ENCODE peak calls at places on chromosome 3, in five cellular contexts. J, D, S, W and C are unnamed samples.

GRCh38 chr3:57949779-57950618 is 58.2 kb upstream of the FLNB start:
- DNase-seq in J (peak), D (no peak), S (peak), W (no peak), C (no peak)

GRCh38 chr3:194711286-194711685 is 25.6 kb downstream of the FAM43A start:
- DNase-seq in J (no peak), D (no peak), S (no peak), W (no peak), C (no peak)

GRCh38 chr3:163946785-163947184 is 1131.5 kb downstream of the SI start:
- DNase-seq in J (no peak), D (no peak), S (no peak), W (no peak), C (no peak)

GRCh38 chr3:18234717-18235335 is 190.3 kb downstream of the SATB1 start:
- DNase-seq in J (no peak), D (peak), S (no peak), W (no peak), C (no peak)

GRCh38 chr3:45948409-45948808 is 5.1 kb downstream of the CXCR6 start:
- DNase-seq in J (no peak), D (no peak), S (no peak), W (peak), C (no peak)

GRCh38 chr3:152151216-152151874 is 117.4 kb upstream of the MBNL1 start:
- DNase-seq in J (no peak), D (no peak), S (no peak), W (peak), C (no peak)

GRCh38 chr3:100782906-100783305 is 73.6 kb downstream of the TFG start:
- DNase-seq in J (no peak), D (no peak), S (no peak), W (peak), C (no peak)

GRCh38 chr3:173745952-173746682 is 348.6 kb downstream of the NLGN1 start:
- DNase-seq in J (no peak), D (no peak), S (no peak), W (peak), C (no peak)

GRCh38 chr3:35829499-35829898 is 190.2 kb downstream of the ARPP21 start:
- DNase-seq in J (no peak), D (no peak), S (no peak), W (no peak), C (no peak)

GRCh38 chr3:22284559-22284958 is 533.5 kb upstream of the ZNF385D start:
- DNase-seq in J (no peak), D (no peak), S (no peak), W (peak), C (no peak)

GRCh38 chr3:172014145-172014544 is 25.2 kb upstream of the FNDC3B start:
- DNase-seq in J (no peak), D (no peak), S (no peak), W (no peak), C (no peak)

GRCh38 chr3:135041586-135041985 is 246.5 kb downstream of the EPHB1 start:
- DNase-seq in J (no peak), D (no peak), S (no peak), W (peak), C (no peak)

GRCh38 chr3:124951511-124952390 is 17.2 kb upstream of the MUC13 start:
- DNase-seq in J (no peak), D (no peak), S (no peak), W (peak), C (no peak)

GRCh38 chr3:38084019-38084968 is 45.3 kb downstream of the DLEC1 start:
- DNase-seq in J (no peak), D (no peak), S (no peak), W (peak), C (no peak)

GRCh38 chr3:126357299-126358037 is at the start of gene KLF15:
- DNase-seq in J (peak), D (peak), S (peak), W (peak), C (peak)

GRCh38 chr3:107432013-107432515 is 54.8 kb downstream of the CCDC54 start:
- DNase-seq in J (peak), D (no peak), S (no peak), W (peak), C (no peak)

GRCh38 chr3:125587039-125587664 is 8.1 kb downstream of the OSBPL11 start:
- DNase-seq in J (no peak), D (no peak), S (no peak), W (peak), C (no peak)

GRCh38 chr3:193960485-193961172 is 175.3 kb upstream of the HES1 start:
- DNase-seq in J (no peak), D (no peak), S (no peak), W (no peak), C (peak)

GRCh38 chr3:134376786-134377431 is 2.7 kb upstream of the AMOTL2 start:
- DNase-seq in J (no peak), D (no peak), S (no peak), W (no peak), C (no peak)

GRCh38 chr3:45241206-45241605 is 15.1 kb upstream of the TMEM158 start:
- DNase-seq in J (no peak), D (no peak), S (no peak), W (no peak), C (no peak)

GRCh38 chr3:138197058-138197457 is 10.0 kb downstream of the ARMC8 start:
- DNase-seq in J (no peak), D (no peak), S (no peak), W (peak), C (no peak)

GRCh38 chr3:39788484-39788883 is 20.9 kb upstream of the MYRIP start:
- DNase-seq in J (no peak), D (no peak), S (no peak), W (no peak), C (no peak)

GRCh38 chr3:126753191-126754160 is 49.4 kb downstream of the CHCHD6 start:
- DNase-seq in J (no peak), D (no peak), S (no peak), W (peak), C (no peak)

GRCh38 chr3:24303057-24303754 is 191.4 kb downstream of the THRB start:
- DNase-seq in J (no peak), D (no peak), S (no peak), W (no peak), C (no peak)

GRCh38 chr3:45507820-45508317 is 86.7 kb upstream of the LIMD1 start:
- DNase-seq in J (no peak), D (peak), S (no peak), W (peak), C (no peak)

GRCh38 chr3:4401441-4401840 is 65.6 kb downstream of the SUMF1 start:
- DNase-seq in J (no peak), D (no peak), S (no peak), W (no peak), C (no peak)

GRCh38 chr3:97613139-97613538 is 151.4 kb upstream of the ARL6 start:
- DNase-seq in J (no peak), D (no peak), S (no peak), W (no peak), C (no peak)

GRCh38 chr3:78255403-78255802 is 1215.5 kb downstream of the ROBO2 start:
- DNase-seq in J (no peak), D (no peak), S (no peak), W (peak), C (no peak)

GRCh38 chr3:69422751-69423150 is 36.9 kb upstream of the FRMD4B start:
- DNase-seq in J (no peak), D (no peak), S (no peak), W (peak), C (no peak)

GRCh38 chr3:197398301-197398878 is 100.0 kb upstream of the DLG1 start:
- DNase-seq in J (no peak), D (no peak), S (no peak), W (no peak), C (no peak)

GRCh38 chr3:71723452-71724170 is 1.6 kb downstream of the EIF4E3 start:
- DNase-seq in J (no peak), D (no peak), S (no peak), W (no peak), C (no peak)

GRCh38 chr3:71724171-71724453 is 1.1 kb downstream of the EIF4E3 start:
- DNase-seq in J (no peak), D (no peak), S (no peak), W (no peak), C (no peak)

GRCh38 chr3:71725279-71725991 is at the start of gene EIF4E3:
- DNase-seq in J (no peak), D (peak), S (peak), W (peak), C (peak)

GRCh38 chr3:71726106-71726505 is 904 bp upstream of the EIF4E3 start:
- DNase-seq in J (no peak), D (no peak), S (no peak), W (no peak), C (peak)

DNA sequence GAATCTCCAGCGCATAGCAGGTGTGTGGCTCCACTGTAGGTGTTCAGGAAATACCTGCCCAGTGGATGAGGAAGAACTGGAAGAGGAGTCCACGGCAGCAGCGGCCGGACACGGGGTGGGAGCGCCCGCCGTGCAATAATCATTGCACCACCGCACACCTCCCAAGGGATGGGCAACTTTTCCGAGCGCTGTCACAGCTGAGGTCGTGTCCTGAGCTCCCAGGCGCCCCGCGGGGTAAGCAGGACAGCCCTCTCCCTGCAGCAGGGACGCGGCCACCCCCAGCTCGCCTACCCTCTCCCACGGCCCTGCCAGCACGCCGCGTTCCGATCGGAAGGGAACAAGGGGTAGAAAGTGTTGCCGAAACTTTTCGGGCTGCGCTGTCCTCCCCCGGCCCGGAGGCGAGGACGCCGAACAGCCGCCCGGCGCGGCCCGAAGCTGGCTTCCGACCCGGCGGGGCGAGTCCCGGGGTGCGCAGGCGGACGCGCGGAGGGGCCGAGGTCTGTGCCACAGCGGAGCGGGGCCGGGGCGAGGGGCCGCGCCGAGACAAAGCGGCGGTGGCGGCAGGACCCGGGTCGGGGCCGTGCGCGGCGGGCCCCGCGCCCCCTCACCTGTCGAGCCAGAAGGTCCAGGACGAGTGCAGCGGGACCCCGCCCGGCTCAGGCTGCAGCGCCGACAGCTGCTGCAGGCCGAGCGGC is 471 bp downstream of the EIF4E3 start:
- DNase-seq in J (peak), D (peak), S (peak), W (no peak), C (peak)
- TF ChIP-seq POLR2A in J (no peak), D (no peak), S (no peak), W (no peak), C (peak)

DNA sequence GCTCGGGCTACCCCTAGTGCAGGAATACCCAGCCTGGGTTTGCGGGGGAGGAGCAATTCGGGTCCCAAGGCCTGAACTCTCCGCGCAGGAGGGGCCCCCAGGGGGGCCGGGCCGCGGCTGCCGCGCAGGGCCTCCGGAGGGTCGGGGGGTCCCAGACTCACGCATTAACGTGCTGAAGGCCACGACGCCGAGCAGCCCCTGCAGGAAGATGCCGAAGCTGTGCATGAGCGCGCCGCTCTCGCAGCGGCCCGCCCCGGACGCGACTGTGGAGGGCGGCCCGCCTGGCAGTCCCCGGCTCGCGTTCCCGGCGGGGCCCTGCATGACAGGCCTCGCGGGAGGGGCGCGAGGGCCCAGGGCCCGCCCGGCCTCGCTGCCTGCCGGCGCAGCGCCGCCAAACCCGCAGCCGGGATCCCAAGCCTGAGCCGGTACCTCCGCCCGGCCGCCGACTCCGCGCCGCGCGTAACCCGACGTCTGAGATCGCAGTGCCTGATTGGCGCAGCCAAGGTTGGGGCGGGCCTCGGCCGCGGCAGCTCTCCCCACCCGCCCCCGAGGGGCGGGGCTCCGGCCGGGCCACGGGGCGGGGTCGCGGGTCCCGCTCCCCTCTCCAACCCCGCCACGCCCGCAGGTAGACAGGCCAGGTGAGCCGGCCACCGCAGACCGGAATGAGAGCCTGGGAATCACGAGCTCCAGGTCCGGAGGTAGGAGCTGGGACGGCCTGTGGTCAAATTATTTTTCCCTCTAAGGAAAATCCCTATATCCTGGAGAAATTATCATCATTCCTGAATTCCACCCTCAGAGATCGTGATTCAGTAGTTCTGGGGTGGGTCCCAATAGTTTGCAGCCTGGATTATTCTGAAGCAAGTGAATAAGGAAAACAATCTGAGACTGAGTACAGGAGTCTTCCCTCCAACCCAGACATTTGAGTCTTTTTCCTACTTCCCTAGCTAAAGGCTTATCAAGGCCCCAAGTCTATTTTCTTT is at the start of gene STIMATE:
- DNase-seq in J (peak), D (peak), S (peak), W (peak), C (peak)
- TF ChIP-seq POLR2A in J (no peak), D (no peak), S (no peak), W (no peak), C (peak)

GRCh38 chr3:67654099-67654831 is at the start of gene SUCLG2:
- DNase-seq in J (peak), D (peak), S (peak), W (peak), C (peak)
- TF ChIP-seq POLR2A in J (peak), D (no peak), S (no peak), W (peak), C (peak)

GRCh38 chr3:71583569-71584215 is at the start of gene FOXP1:
- DNase-seq in J (peak), D (peak), S (peak), W (peak), C (peak)
- TF ChIP-seq POLR2A in J (peak), D (no peak), S (no peak), W (no peak), C (peak)

GRCh38 chr3:177144922-177145321 is 52.4 kb downstream of the TBL1XR1 start:
- DNase-seq in J (no peak), D (no peak), S (no peak), W (no peak), C (no peak)
- TF ChIP-seq POLR2A in J (no peak), D (no peak), S (no peak), W (no peak), C (no peak)

DNA sequence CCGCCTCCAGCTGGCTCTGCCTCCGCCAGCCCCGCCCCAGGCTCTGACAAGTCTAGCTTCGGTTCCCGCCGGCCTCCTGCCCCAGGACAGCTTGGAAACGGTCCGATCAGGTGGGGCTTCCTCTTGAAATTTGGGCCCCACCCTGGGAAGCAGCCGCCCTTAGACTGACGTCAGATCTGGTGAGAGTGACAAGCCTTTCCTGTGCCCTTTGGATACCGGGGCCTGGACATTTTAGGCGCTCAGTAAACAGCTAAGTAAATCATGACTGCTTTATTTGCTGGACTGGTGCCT is 378 bp upstream of the HYAL3 start:
- DNase-seq in J (no peak), D (no peak), S (no peak), W (no peak), C (no peak)
- TF ChIP-seq POLR2A in J (peak), D (no peak), S (no peak), W (no peak), C (no peak)

GRCh38 chr3:127772776-127773751 is 49.3 kb downstream of the MGLL start:
- DNase-seq in J (no peak), D (no peak), S (no peak), W (no peak), C (no peak)

GRCh38 chr3:127773752-127774395 is 48.4 kb downstream of the MGLL start:
- DNase-seq in J (no peak), D (no peak), S (no peak), W (no peak), C (no peak)

GRCh38 chr3:127771746-127772145 is 50.6 kb downstream of the MGLL start:
- DNase-seq in J (no peak), D (no peak), S (no peak), W (no peak), C (no peak)

GRCh38 chr3:127770671-127771370 is 51.5 kb downstream of the MGLL start:
- DNase-seq in J (no peak), D (no peak), S (no peak), W (no peak), C (no peak)

GRCh38 chr3:127772273-127772672 is 50.0 kb downstream of the MGLL start:
- DNase-seq in J (no peak), D (no peak), S (no peak), W (no peak), C (no peak)
- TF ChIP-seq POLR2A in J (no peak), D (no peak), S (no peak), W (no peak), C (no peak)

DNA sequence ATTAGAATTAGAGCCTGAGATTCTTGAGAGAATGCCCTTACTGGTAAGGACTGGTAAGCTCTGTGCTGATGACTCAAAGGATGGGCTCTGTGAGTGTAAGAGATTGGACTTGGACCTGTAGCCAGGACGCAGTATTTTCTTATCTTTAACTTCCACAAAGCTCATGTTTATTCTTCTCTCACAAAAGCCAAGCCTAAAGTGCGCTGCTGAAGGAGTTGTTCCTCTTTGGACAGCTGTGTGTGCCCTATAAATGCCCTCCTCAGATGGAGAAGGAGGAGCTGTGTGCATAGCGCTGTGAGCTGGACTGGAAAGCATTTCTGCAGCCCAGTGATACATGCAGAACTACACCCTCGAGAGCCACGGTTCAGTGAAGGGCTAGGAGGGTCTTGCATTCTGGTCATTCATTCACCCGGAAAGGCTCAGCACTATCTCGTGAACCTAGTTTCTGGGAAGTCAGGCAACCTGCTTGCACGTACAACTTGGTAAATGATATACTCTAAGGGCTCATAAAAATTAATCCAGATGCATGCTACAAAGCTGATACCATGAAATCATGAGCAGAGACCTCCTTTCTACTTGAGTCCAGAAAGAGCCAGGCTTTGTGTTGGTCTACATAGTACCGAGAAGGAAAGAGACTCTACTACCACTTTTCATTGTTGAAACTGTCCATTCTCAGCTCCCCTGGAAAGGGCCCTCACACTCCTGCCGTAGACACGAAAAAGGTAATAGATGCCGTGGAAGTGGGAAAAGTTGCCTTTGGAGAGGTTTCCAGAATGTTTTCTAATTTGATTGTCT is 103.0 kb upstream of the TBL1XR1 start:
- DNase-seq in J (no peak), D (peak), S (peak), W (peak), C (no peak)
- TF ChIP-seq POLR2A in J (no peak), D (no peak), S (no peak), W (no peak), C (peak)